ENCODE peak calls at places on chromosomes 3 and 15, in four cellular contexts. H, E, P and L are unnamed samples.

GRCh38 chr15:34243226-34243625 is 18.4 kb downstream of the EMC4 start:
- DNase-seq in H (no peak), P (no peak), E (no peak), L (no peak)

GRCh38 chr15:72835289-72835890 is 51.8 kb upstream of the ADPGK start:
- DNase-seq in H (no peak), P (no peak), E (no peak), L (peak; percentile 4)

GRCh38 chr3:136947477-136947876 is 10.3 kb upstream of the IL20RB start:
- DNase-seq in H (no peak), E (no peak), P (no peak), L (no peak)

GRCh38 chr15:51533672-51534398 is 88.7 kb downstream of the DMXL2 start:
- DNase-seq in H (no peak), P (no peak), E (no peak), L (no peak)

GRCh38 chr3:186669378-186670084 is 3.7 kb downstream of the HRG start:
- DNase-seq in E (no peak), P (no peak), H (no peak), L (no peak)

GRCh38 chr3:177473184-177473583 is 275.9 kb upstream of the TBL1XR1 start:
- DNase-seq in H (no peak), E (no peak), P (no peak), L (no peak)

GRCh38 chr3:149480326-149481017 is 6.0 kb downstream of the TM4SF4 start:
- DNase-seq in H (peak; percentile 52), P (peak; percentile 65), E (peak; percentile 80), L (peak; percentile 85)

GRCh38 chr15:40536501-40536900 is 28.3 kb downstream of the CCDC32 start:
- DNase-seq in H (no peak), P (no peak), E (no peak), L (no peak)

GRCh38 chr3:57298041-57298440 is 5.6 kb upstream of the ASB14 start:
- DNase-seq in P (no peak), E (no peak), H (no peak), L (peak; percentile 5)

GRCh38 chr3:16513141-16514020 is at the start of gene RFTN1:
- DNase-seq in P (no peak), E (no peak), H (no peak), L (no peak)

GRCh38 chr15:77784361-77785292 is 151.9 kb upstream of the LINGO1 start:
- DNase-seq in P (peak; percentile 73), H (no peak), E (no peak), L (peak; percentile 14)

GRCh38 chr3:135229018-135229495 is 434.0 kb downstream of the EPHB1 start:
- DNase-seq in H (no peak), P (no peak), E (no peak), L (no peak)

GRCh38 chr3:42063886-42064285 is 27.3 kb upstream of the TRAK1 start:
- DNase-seq in P (no peak), H (no peak), E (no peak), L (no peak)

GRCh38 chr3:109642042-109642441 is 304.7 kb upstream of the DPPA4 start:
- DNase-seq in E (no peak), H (no peak), P (no peak), L (no peak)

GRCh38 chr15:39396979-39397615 is 183.8 kb upstream of the THBS1 start:
- DNase-seq in E (no peak), H (no peak), P (peak; percentile 54), L (no peak)

GRCh38 chr3:150334974-150335373 is 73.1 kb upstream of the TSC22D2 start:
- DNase-seq in P (no peak), H (no peak), E (no peak), L (no peak)

GRCh38 chr3:113147608-113148306 is 63.6 kb upstream of the BOC start:
- DNase-seq in H (no peak), E (no peak), P (no peak), L (no peak)

GRCh38 chr3:115217678-115218451 is 70.8 kb upstream of the ZBTB20 start:
- DNase-seq in E (peak; percentile 25), P (peak; percentile 8), H (no peak), L (peak; percentile 32)

GRCh38 chr3:81778678-81779182 is 17.3 kb upstream of the GBE1 start:
- DNase-seq in P (no peak), H (peak; percentile 39), E (no peak), L (no peak)

GRCh38 chr3:175861916-175862315 is 1002.8 kb downstream of the NAALADL2 start:
- DNase-seq in H (no peak), E (no peak), P (no peak), L (no peak)

GRCh38 chr3:55735976-55736375 is 248.9 kb upstream of the WNT5A start:
- DNase-seq in P (no peak), E (no peak), H (no peak), L (no peak)

GRCh38 chr15:87496109-87496508 is 760.4 kb downstream of the NTRK3 start:
- DNase-seq in H (no peak), P (no peak), E (no peak), L (no peak)

DNA sequence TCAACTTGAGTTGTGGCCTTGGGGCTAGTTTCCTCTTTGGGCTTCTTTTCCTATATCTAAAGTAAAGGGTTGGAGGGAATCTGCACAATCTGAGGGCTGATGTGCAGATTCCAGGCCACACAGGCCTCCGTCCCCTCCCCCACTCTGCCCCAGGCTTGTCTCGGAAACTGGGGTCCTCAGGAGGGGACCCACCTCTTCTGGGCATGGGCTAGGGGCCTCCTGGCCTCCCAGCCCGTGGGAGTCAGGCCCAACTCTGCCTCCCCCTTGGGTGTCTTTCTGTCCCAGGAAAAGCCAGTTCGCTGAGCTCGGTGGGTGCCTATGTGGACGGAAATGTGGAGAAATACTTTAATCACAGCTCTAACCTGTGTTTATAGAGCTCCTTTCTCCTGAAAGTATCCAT is 4.8 kb downstream of the SMAD6 start:
- DNase-seq in H (no peak), E (no peak), P (no peak), L (no peak)
- H3K27me3 ChIP-seq in H (peaks cover 15% of the 10 kb centered on the region), E (peaks cover 35% of the 10 kb centered on the region), P (no peaks in the 10 kb centered on the region), L (no peaks in the 10 kb centered on the region)

DNA sequence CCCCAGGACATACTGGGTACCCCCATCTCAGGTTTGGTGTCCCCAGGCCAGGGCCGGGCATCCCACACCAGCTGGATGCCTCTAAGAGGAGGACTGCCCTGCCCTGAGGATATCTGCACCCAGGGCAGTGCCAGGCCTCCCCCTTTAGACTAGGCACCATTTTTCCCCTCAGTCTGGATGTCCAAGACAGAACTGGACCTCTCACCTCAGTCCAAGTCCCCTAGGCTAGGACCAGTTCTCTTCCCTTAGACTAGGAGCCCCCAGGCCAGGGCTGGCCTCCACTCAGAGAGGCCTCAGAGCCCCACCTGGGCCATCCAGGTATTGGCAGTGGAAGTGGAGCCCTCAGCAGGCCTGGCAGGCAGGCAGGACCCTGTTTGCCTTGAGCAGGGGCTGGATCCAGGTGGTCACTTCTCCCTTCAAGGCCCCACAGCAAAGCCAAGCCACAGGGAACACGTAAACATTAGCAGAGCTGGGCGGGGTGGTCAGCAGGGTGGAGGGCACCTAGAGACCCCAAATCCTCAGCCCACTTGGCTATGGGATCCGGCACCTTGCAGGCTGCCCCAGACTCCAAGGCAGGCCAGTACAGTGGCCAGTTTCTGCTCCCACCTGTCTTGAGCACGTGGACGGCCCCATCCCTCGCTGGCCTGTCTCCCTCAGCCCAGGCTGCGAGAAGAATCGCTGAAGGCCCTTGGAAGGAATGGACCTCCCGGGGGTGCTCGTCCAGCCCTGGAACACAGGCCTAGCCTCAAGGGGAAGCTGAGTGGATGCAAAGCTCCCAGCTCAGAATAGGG is 28.3 kb downstream of the PTH1R start:
- DNase-seq in P (no peak), H (no peak), E (no peak), L (no peak)
- TF ChIP-seq HDAC2 in P (no peak), H (no peak), E (no peak), L (no peak)

DNA sequence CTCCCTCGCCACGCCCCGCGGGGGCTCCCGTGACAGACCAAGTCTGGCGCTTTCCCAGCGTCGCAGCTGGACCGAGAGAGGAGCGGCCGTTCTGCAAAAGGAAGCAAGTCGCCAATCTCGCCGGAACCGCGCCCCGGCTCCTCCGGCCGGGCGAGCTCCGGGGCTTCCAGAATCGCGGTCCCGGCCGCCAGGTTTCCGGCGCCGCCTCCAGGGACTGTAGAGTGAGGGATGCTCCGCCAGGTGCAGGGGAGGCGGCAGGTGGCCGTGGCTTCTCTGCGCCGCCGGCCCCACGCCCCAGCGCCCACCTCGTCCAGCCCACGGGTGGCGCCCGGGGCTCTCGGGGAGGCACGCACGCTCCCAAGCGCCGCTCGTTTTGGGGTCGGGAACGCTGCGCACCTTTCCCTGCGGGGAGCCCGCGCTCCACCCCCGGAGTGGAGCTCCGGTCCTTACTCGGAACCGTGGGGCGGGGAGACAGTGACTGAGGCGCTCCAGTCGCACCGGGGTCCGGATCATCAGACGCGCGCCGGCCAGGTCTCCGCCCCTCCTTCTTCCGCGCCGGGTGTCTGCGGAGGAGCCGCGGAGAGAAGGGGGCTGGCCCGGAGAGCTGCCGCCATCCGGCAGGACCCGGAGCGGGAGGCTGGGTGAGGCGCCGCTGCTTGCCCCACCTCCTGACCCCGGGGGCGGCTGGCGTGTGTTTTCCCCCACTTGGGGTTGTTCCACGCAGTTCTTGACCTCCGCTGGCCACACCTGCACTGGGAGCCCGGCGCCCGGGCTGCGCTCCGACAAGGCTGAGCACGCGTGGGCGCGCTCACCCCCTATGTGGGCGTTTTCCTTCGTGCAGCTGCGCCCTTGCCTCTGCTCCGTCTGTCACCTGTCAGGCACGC is at the start of gene MCF2L2:
- DNase-seq in H (no peak), P (peak; percentile 85), E (no peak), L (no peak)
- H3K27me3 ChIP-seq in H (peaks cover 11% of the 10 kb centered on the region), P (no peaks in the 10 kb centered on the region), E (peaks cover 7% of the 10 kb centered on the region), L (peaks cover 3% of the 10 kb centered on the region)

DNA sequence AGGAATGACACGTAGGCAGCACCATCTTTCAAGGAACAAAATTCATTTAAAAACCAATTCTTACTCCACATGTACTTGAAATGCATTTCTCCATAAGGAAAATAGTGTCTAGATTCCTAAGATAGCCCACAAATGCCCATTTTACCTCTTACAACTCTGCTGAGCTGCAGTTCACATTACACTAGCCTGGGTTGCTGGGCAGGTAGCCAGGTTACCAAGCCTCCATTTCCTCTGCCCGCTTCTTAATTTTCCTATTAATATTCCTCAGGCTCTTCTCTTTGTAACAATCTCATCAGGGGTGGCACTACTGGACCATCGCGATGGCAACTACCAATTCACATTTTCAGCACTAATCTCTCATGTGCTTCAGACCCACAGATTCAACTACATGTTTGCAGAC is 10.8 kb downstream of the ATP13A3 start:
- DNase-seq in E (no peak), H (no peak), P (no peak), L (no peak)
- TF ChIP-seq HDAC2 in E (no peak), H (no peak), P (no peak), L (no peak)

GRCh38 chr3:46314517-46314916 is 39.4 kb upstream of the CCR2 start:
- DNase-seq in H (no peak), P (no peak), E (no peak), L (no peak)
- H3K27me3 ChIP-seq in H (no peaks in the 10 kb centered on the region), P (no peaks in the 10 kb centered on the region), E (no peaks in the 10 kb centered on the region), L (no peaks in the 10 kb centered on the region)

GRCh38 chr15:63560741-63561448 is 36.3 kb upstream of the FBXL22 start:
- DNase-seq in H (no peak), E (no peak), P (no peak), L (no peak)
- TF ChIP-seq HDAC2 in H (no peak), E (no peak), P (no peak), L (no peak)

GRCh38 chr3:9687514-9687913 is 16.1 kb upstream of the CPNE9 start:
- DNase-seq in H (no peak), P (no peak), E (no peak), L (no peak)
- H3K27me3 ChIP-seq in H (no peaks in the 10 kb centered on the region), P (no peaks in the 10 kb centered on the region), E (no peaks in the 10 kb centered on the region), L (no peaks in the 10 kb centered on the region)

GRCh38 chr15:58517252-58517681 is 85.5 kb downstream of the LIPC start:
- DNase-seq in H (peak; percentile 32), P (no peak), E (no peak), L (no peak)
- TF ChIP-seq HDAC2 in H (no peak), P (no peak), E (no peak), L (no peak)

GRCh38 chr3:71784914-71785593 is at the start of gene PROK2:
- DNase-seq in E (no peak), H (no peak), P (no peak), L (no peak)
- H3K27me3 ChIP-seq in E (peaks cover 52% of the 10 kb centered on the region), H (peaks cover 17% of the 10 kb centered on the region), P (no peaks in the 10 kb centered on the region), L (peaks cover 39% of the 10 kb centered on the region)